ENCODE peak calls at places on chromosomes 5 and 9, in five cellular contexts. B is tibial nerve, K is RWPE1, J is GM23338, O is Peyer's patch. N is an unnamed sample.
A peak's percentile ranks its signal among the peaks of the same experiment; 100 is the strongest.

GRCh38 chr5:132215329-132215728 is 12.3 kb downstream of the P4HA2 start:
- DNase-seq in B (peak; percentile 93), K (peak; percentile 98), J (no peak), O (peak; percentile 62), N (peak; percentile 96)

GRCh38 chr5:2131196-2131595 is 248.5 kb upstream of the IRX4 start:
- DNase-seq in B (no peak), K (no peak), J (no peak), O (no peak), N (no peak)

GRCh38 chr9:130942679-130943078 is 3.6 kb upstream of the FIBCD1 start:
- DNase-seq in B (no peak), K (no peak), J (no peak), O (no peak), N (no peak)

GRCh38 chr5:156103116-156103860 is 223.7 kb upstream of the SGCD start:
- DNase-seq in B (no peak), K (no peak), J (no peak), O (no peak), N (no peak)

GRCh38 chr9:3398232-3398648 is 127.6 kb downstream of the RFX3 start:
- DNase-seq in B (no peak), K (no peak), J (no peak), O (no peak), N (no peak)

GRCh38 chr9:127640908-127641545 is 28.9 kb downstream of the STXBP1 start:
- DNase-seq in B (no peak), K (no peak), J (no peak), O (no peak), N (no peak)

GRCh38 chr9:137972355-137972987 is 94.9 kb downstream of the CACNA1B start:
- DNase-seq in B (no peak), K (no peak), J (no peak), O (no peak), N (peak; percentile 71)

GRCh38 chr9:4810565-4810964 is 17.8 kb downstream of the RCL1 start:
- DNase-seq in B (no peak), K (no peak), J (no peak), O (no peak), N (no peak)

GRCh38 chr5:115179068-115179958 is 9.6 kb upstream of the TRIM36 start:
- DNase-seq in B (no peak), K (peak; percentile 25), J (peak; percentile 69), O (peak; percentile 78), N (no peak)

GRCh38 chr9:7273575-7273974 is 515.8 kb downstream of the KDM4C start:
- DNase-seq in B (no peak), K (no peak), J (peak; percentile 38), O (no peak), N (no peak)

GRCh38 chr5:94113-94892 is 2.3 kb downstream of the PLEKHG4B start:
- DNase-seq in B (no peak), K (no peak), J (no peak), O (no peak), N (no peak)

GRCh38 chr9:134670851-134671281 is 29.3 kb downstream of the COL5A1 start:
- DNase-seq in B (no peak), K (no peak), J (no peak), O (peak; percentile 24), N (no peak)

GRCh38 chr9:89387970-89388867 is 69.9 kb downstream of the SECISBP2 start:
- DNase-seq in B (peak; percentile 41), K (peak; percentile 73), J (no peak), O (no peak), N (no peak)

GRCh38 chr9:36796671-36797419 is 224.2 kb downstream of the MELK start:
- DNase-seq in B (no peak), K (no peak), J (no peak), O (no peak), N (no peak)

GRCh38 chr5:8457187-8458037 is 588.5 kb downstream of the MTRR start:
- DNase-seq in B (peak; percentile 85), K (peak; percentile 93), J (peak; percentile 83), O (peak; percentile 93), N (no peak)

GRCh38 chr9:30913331-30913730 is 1471.1 kb upstream of the ACO1 start:
- DNase-seq in B (no peak), K (no peak), J (peak; percentile 82), O (no peak), N (no peak)

GRCh38 chr9:36222449-36222848 is 31.7 kb downstream of the CLTA start:
- DNase-seq in B (no peak), K (no peak), J (no peak), O (no peak), N (no peak)

GRCh38 chr5:170266570-170267379 is 30.8 kb downstream of the LCP2 start:
- DNase-seq in B (no peak), K (no peak), J (no peak), O (no peak), N (no peak)

GRCh38 chr5:119290161-119290569 is 65.7 kb upstream of the TNFAIP8 start:
- DNase-seq in B (no peak), K (no peak), J (no peak), O (no peak), N (no peak)

GRCh38 chr5:96226941-96227552 is 206.0 kb downstream of the PCSK1 start:
- DNase-seq in B (no peak), K (peak; percentile 81), J (no peak), O (no peak), N (no peak)

GRCh38 chr9:33329117-33329563 is 38.8 kb downstream of the NFX1 start:
- DNase-seq in B (no peak), K (peak; percentile 91), J (no peak), O (peak; percentile 58), N (no peak)

GRCh38 chr5:71937906-71938698 is 169.2 kb upstream of the MAP1B start:
- DNase-seq in B (no peak), K (no peak), J (no peak), O (no peak), N (no peak)

GRCh38 chr9:127835930-127836586 is 18.4 kb downstream of the ENG start:
- DNase-seq in B (peak; percentile 45), K (no peak), J (no peak), O (peak; percentile 52), N (no peak)

GRCh38 chr5:37184748-37185364 is 64.3 kb downstream of the CPLANE1 start:
- DNase-seq in B (no peak), K (no peak), J (no peak), O (no peak), N (no peak)

GRCh38 chr5:17156463-17156862 is 61.0 kb upstream of the BASP1 start:
- DNase-seq in B (no peak), K (no peak), J (no peak), O (no peak), N (no peak)

GRCh38 chr9:121744687-121745395 is 93.4 kb downstream of the DAB2IP start:
- DNase-seq in B (no peak), K (no peak), J (peak; percentile 32), O (no peak), N (no peak)

GRCh38 chr9:111039203-111039907 is 1.1 kb upstream of the LPAR1 start:
- DNase-seq in B (no peak), K (peak; percentile 42), J (peak; percentile 45), O (peak; percentile 60), N (no peak)

GRCh38 chr9:71541436-71541835 is 226.9 kb downstream of the CEMIP2 start:
- DNase-seq in B (no peak), K (no peak), J (no peak), O (no peak), N (no peak)

GRCh38 chr9:96500696-96501660 is 51.0 kb downstream of the HABP4 start:
- DNase-seq in B (no peak), K (no peak), J (no peak), O (no peak), N (no peak)

GRCh38 chr5:142012186-142012785 is 541 bp downstream of the GNPDA1 start:
- DNase-seq in B (peak; percentile 33), K (no peak), J (peak; percentile 81), O (peak; percentile 68), N (no peak)

GRCh38 chr5:60685028-60685427 is 14.9 kb downstream of the DEPDC1B start:
- DNase-seq in B (no peak), K (no peak), J (no peak), O (no peak), N (no peak)

GRCh38 chr5:140142246-140142645 is 16.5 kb downstream of the IGIP start:
- DNase-seq in B (no peak), K (no peak), J (no peak), O (no peak), N (peak; percentile 70)

GRCh38 chr5:68476854-68477253 is 261.3 kb downstream of the PIK3R1 start:
- DNase-seq in B (no peak), K (no peak), J (peak; percentile 25), O (no peak), N (no peak)
- TF ChIP-seq CTCF in B (no peak), K (no peak), J (peak; percentile 30), O (peak; percentile 22), N (no peak)

DNA sequence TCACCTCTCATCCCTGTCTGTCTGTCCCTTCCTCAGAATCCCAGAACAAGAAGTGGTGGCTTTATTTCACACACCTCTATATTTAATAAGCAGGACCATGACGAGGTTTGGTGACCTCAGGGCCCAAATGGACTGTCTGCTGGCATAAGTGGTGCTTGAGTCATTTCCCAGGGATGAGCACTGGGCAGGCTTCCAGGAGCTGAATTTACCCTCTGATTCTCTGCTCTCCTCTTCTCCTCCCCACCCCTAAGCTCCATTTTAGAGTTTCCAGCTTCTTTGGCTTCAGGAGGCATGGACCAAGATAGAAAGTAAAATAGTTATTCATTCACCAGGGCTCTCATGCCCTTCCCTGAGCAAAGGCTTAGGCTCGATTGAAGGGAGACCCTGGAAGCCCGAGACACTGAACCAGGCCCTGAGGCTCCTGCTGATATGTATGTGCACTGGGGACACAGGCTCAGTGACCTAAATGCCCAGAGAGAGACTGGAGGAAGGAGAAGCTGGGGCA is 69.1 kb downstream of the PPARGC1B start:
- DNase-seq in B (no peak), K (peak; percentile 96), J (no peak), O (no peak), N (no peak)
- TF ChIP-seq CTCF in B (no peak), K (no peak), J (no peak), O (no peak), N (no peak)

DNA sequence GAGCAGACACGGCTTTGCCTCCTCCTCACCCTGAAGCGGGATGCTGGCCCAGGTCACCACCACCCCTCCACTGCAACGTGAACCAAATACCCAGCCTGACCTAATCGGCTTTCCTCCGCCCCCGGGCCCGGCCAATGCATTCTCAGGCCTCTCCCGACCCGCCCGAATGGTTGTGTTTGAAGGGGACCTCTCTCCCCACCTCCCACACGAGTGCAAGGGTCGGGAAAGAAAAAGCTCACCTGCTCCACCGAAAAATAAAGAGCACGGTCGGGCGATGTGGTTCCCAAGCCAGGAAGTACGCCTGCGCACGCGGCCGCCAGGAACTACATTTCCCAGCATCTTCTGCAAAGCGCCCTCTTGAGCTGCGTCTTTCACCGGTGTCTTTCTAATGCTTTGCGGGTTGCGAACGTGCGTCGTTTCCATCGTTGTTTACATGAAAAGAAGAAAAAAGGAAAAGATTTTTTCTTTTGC is at the start of gene ZNF883:
- DNase-seq in B (no peak), K (peak; percentile 50), J (peak; percentile 92), O (no peak), N (no peak)
- TF ChIP-seq CTCF in B (no peak), K (no peak), J (no peak), O (no peak), N (peak; percentile 17)

GRCh38 chr5:159157552-159157951 is 51.8 kb downstream of the RNF145 start:
- DNase-seq in B (no peak), K (no peak), J (no peak), O (no peak), N (no peak)

GRCh38 chr5:159155960-159156359 is 53.4 kb downstream of the RNF145 start:
- DNase-seq in B (no peak), K (no peak), J (no peak), O (no peak), N (no peak)

GRCh38 chr5:159156426-159156835 is 52.9 kb downstream of the RNF145 start:
- DNase-seq in B (no peak), K (no peak), J (no peak), O (no peak), N (no peak)

GRCh38 chr5:159161361-159162214 is 47.8 kb downstream of the RNF145 start:
- DNase-seq in B (no peak), K (no peak), J (peak; percentile 16), O (no peak), N (no peak)

GRCh38 chr5:159156839-159157238 is 52.5 kb downstream of the RNF145 start:
- DNase-seq in B (no peak), K (peak; percentile 82), J (peak; percentile 89), O (no peak), N (no peak)
- TF ChIP-seq CTCF in B (peak; percentile 86), K (peak; percentile 95), J (peak; percentile 88), O (peak; percentile 89), N (peak; percentile 91)

N was measured in osteocyte.